ENCODE peak calls at places on chromosomes 12 and 14, in seven cellular contexts. P is omental fat pad, D is endothelial cell, A is Calu3, C is fibroblast of mammary gland, S is nephron progenitor cell, I is astrocyte of the cerebellum. U is an unnamed sample.

GRCh38 chr14:38790916-38791315 is 312.1 kb downstream of the SEC23A start:
- DNase-seq in D (no peak), P (no peak), S (no peak), A (no peak), I (no peak), C (no peak), U (no peak)

GRCh38 chr12:91239497-91239896 is 56.9 kb upstream of the DCN start:
- DNase-seq in I (no peak), P (no peak), D (no peak), C (no peak), A (no peak), S (no peak), U (no peak)

GRCh38 chr12:132248439-132249157 is 80.8 kb downstream of the GALNT9 start:
- DNase-seq in S (no peak), A (no peak), C (peak), D (no peak), I (no peak), P (no peak), U (no peak)

GRCh38 chr12:113005759-113006158 is 27.4 kb downstream of the OAS2 start:
- DNase-seq in A (peak), C (peak), I (no peak), D (peak), S (peak), P (no peak), U (no peak)

GRCh38 chr14:93967637-93968250 is 8.6 kb downstream of the ASB2 start:
- DNase-seq in P (no peak), I (no peak), S (no peak), C (no peak), D (no peak), A (no peak), U (no peak)

GRCh38 chr14:67722293-67722692 is 20.6 kb downstream of the RDH12 start:
- DNase-seq in D (no peak), A (no peak), P (no peak), S (peak), I (peak), C (peak), U (no peak)

GRCh38 chr14:93939304-93940229 is 12.4 kb downstream of the FAM181A start:
- DNase-seq in P (peak), A (peak), C (peak), I (no peak), D (peak), S (peak), U (peak)

GRCh38 chr12:9711664-9712063 is 21.2 kb downstream of the CLECL1 start:
- DNase-seq in S (no peak), I (no peak), A (no peak), D (no peak), P (no peak), C (no peak), U (no peak)

GRCh38 chr12:6987956-6988573 is 17.4 kb downstream of the EMG1 start:
- DNase-seq in S (no peak), A (no peak), I (no peak), D (no peak), P (no peak), C (no peak), U (peak)

GRCh38 chr12:113422030-113422900 is at the start of gene SDSL:
- DNase-seq in S (peak), P (peak), I (no peak), C (peak), D (no peak), A (peak), U (peak)

GRCh38 chr14:77838756-77839565 is 39.1 kb downstream of the ADCK1 start:
- DNase-seq in D (no peak), I (no peak), A (no peak), C (no peak), P (no peak), S (peak), U (no peak)

GRCh38 chr12:53479314-53479713 is 19.9 kb downstream of the MAP3K12 start:
- DNase-seq in P (no peak), C (no peak), I (no peak), A (no peak), D (no peak), S (no peak), U (no peak)

GRCh38 chr12:30953257-30953656 is 26.7 kb downstream of the TSPAN11 start:
- DNase-seq in S (no peak), I (no peak), D (no peak), A (no peak), P (no peak), C (no peak), U (no peak)

GRCh38 chr12:27896419-27896990 is 76.0 kb downstream of the PTHLH start:
- DNase-seq in D (no peak), C (no peak), S (no peak), I (no peak), P (no peak), A (no peak), U (no peak)

GRCh38 chr14:21034707-21035106 is at the start of gene RNASE13:
- DNase-seq in I (no peak), A (no peak), D (no peak), P (no peak), S (no peak), C (no peak), U (no peak)

GRCh38 chr14:55117816-55118441 is 11.1 kb upstream of the LGALS3 start:
- DNase-seq in I (peak), A (no peak), S (no peak), C (peak), P (no peak), D (no peak), U (no peak)

GRCh38 chr14:53715390-53715730 is 241.3 kb downstream of the BMP4 start:
- DNase-seq in P (no peak), I (peak), C (peak), A (peak), S (no peak), D (no peak), U (no peak)

GRCh38 chr14:68951051-68951797 is 27.9 kb downstream of the ACTN1 start:
- DNase-seq in S (no peak), P (peak), D (no peak), C (peak), I (peak), A (peak), U (no peak)

GRCh38 chr14:28952707-28953106 is 186.1 kb downstream of the FOXG1 start:
- DNase-seq in S (no peak), C (no peak), P (no peak), I (no peak), D (no peak), A (no peak), U (no peak)

GRCh38 chr12:61138381-61138759 is 1121.8 kb upstream of the USP15 start:
- DNase-seq in S (no peak), A (no peak), I (no peak), D (no peak), C (no peak), P (no peak), U (no peak)

GRCh38 chr14:61090432-61091216 is 109.6 kb downstream of the SLC38A6 start:
- DNase-seq in A (no peak), C (no peak), I (no peak), P (no peak), D (no peak), S (no peak), U (no peak)

GRCh38 chr12:33560653-33561208 is 121.1 kb upstream of the SYT10 start:
- DNase-seq in P (no peak), I (no peak), S (no peak), C (no peak), A (no peak), D (no peak), U (no peak)

GRCh38 chr12:44317651-44318126 is 481.8 kb downstream of the TMEM117 start:
- DNase-seq in I (peak), S (peak), C (peak), A (peak), P (no peak), D (no peak), U (peak)

GRCh38 chr12:3536096-3536875 is 45.3 kb downstream of the PRMT8 start:
- DNase-seq in P (no peak), A (no peak), C (no peak), I (no peak), S (no peak), D (no peak), U (no peak)

GRCh38 chr12:65364021-65364420 is 85.5 kb downstream of the MSRB3 start:
- DNase-seq in P (no peak), S (no peak), C (no peak), I (no peak), D (no peak), A (no peak), U (no peak)

GRCh38 chr12:93972411-93973208 is 175.8 kb upstream of the PLXNC1 start:
- DNase-seq in P (no peak), I (peak), D (no peak), S (no peak), A (no peak), C (peak), U (no peak)

GRCh38 chr12:1517007-1517406 is 77.4 kb downstream of the FBXL14 start:
- DNase-seq in C (peak), S (peak), I (peak), A (no peak), D (peak), P (no peak), U (no peak)

GRCh38 chr12:128823216-128823915 is 392 bp downstream of the SLC15A4 start:
- DNase-seq in A (peak), S (peak), C (no peak), D (peak), I (no peak), P (no peak), U (peak)

GRCh38 chr12:95443458-95443857 is 30.5 kb upstream of the METAP2 start:
- DNase-seq in I (no peak), P (no peak), C (no peak), A (no peak), S (no peak), D (no peak), U (no peak)

GRCh38 chr12:119301367-119301766 is 33.2 kb upstream of the CCDC60 start:
- DNase-seq in P (no peak), C (no peak), D (no peak), A (no peak), S (no peak), I (no peak), U (no peak)

GRCh38 chr12:53985900-53986685 is 1.1 kb downstream of the HOXC10 start:
- DNase-seq in D (no peak), S (no peak), C (no peak), A (peak), P (no peak), I (no peak), U (no peak)

GRCh38 chr12:61993734-61994345 is 266.4 kb upstream of the USP15 start:
- DNase-seq in S (peak), I (no peak), A (peak), P (no peak), C (peak), D (peak), U (no peak)

GRCh38 chr14:63214417-63215196 is 10.4 kb downstream of the RHOJ start:
- DNase-seq in A (no peak), D (no peak), P (no peak), I (no peak), S (no peak), C (no peak), U (no peak)

GRCh38 chr12:82299617-82300016 is 58.6 kb downstream of the CCDC59 start:
- DNase-seq in P (no peak), C (peak), I (peak), A (no peak), D (no peak), S (peak), U (no peak)

GRCh38 chr14:65496178-65496993 is 83.9 kb downstream of the FUT8 start:
- DNase-seq in A (no peak), S (no peak), D (no peak), C (peak), I (no peak), P (no peak), U (no peak)

GRCh38 chr14:65502676-65503124 is 90.2 kb downstream of the FUT8 start:
- DNase-seq in S (no peak), D (no peak), I (peak), C (peak), A (no peak), P (no peak), U (no peak)

GRCh38 chr14:65499138-65499537 is 86.6 kb downstream of the FUT8 start:
- DNase-seq in D (no peak), A (no peak), P (no peak), I (no peak), S (no peak), C (no peak), U (no peak)

GRCh38 chr14:65501328-65501727 is 88.8 kb downstream of the FUT8 start:
- DNase-seq in A (no peak), D (no peak), S (no peak), I (no peak), P (no peak), C (no peak), U (no peak)

GRCh38 chr14:65500075-65500474 is 87.5 kb downstream of the FUT8 start:
- DNase-seq in D (no peak), A (no peak), P (no peak), C (no peak), I (no peak), S (no peak), U (no peak)
- TF ChIP-seq CTCF in D (no peak), A (no peak), P (no peak), C (no peak), I (no peak), S (no peak), U (no peak)

DNA sequence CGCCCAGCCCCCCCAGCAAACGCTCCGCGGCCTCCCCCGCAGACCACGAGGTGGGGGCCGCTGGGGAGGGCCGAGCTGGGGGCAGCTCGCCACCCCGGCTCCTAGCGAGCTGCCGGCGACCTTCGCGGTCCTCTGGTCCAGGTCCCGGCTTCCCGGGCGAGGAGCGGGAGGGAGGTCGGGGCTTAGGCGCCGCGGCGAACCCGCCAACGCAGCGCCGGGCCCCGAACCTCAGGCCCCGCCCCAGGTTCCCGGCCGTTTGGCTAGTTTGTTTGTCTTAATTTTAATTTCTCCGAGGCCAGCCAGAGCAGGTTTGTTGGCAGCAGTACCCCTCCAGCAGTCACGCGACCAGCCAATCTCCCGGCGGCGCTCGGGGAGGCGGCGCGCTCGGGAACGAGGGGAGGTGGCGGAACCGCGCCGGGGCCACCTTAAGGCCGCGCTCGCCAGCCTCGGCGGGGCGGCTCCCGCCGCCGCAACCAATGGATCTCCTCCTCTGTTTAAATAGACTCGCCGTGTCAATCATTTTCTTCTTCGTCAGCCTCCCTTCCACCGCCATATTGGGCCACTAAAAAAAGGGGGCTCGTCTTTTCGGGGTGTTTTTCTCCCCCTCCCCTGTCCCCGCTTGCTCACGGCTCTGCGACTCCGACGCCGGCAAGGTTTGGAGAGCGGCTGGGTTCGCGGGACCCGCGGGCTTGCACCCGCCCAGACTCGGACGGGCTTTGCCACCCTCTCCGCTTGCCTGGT is at the start of gene CDKN1B:
- DNase-seq in P (no peak), D (peak), S (peak), C (peak), I (peak), A (peak), U (peak)
- TF ChIP-seq CTCF in P (no peak), D (no peak), S (no peak), C (no peak), I (no peak), A (no peak), U (no peak)

DNA sequence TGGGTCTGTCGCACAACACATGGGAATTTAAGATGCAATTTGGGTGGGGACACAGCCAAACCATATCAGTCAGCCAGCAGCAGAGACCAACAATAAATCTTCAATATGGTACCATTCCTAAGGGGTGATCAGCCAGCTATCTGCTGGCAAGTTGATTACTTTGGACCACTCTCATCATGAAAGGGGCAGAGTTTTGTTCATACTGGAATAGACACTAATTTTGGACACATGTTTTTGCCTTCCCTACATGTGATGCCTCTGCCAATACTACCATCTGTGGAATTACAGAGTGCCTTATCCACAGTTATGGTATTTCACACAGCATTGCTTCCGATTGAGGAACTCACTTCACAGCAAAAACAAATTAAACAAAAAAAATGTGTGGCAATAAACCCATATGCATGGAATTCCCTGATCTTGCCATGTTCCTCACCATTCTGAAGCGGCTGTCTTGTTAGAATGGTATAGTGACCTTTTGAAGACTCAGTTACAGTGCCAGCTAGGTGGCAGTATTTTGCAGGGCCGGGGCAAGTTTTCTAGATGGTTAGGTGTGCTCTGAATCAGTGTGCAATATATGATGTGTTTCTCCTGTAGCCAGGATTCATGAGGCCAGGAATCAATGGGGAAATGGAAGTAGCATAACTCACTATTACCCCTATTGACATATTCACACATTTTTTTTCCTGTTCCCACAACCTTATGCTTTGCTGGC is 179.0 kb upstream of the IGF1 start:
- DNase-seq in A (no peak), D (no peak), P (no peak), I (no peak), S (no peak), C (no peak), U (no peak)
- TF ChIP-seq CTCF in A (no peak), D (no peak), P (no peak), I (no peak), S (no peak), C (no peak), U (no peak)

DNA sequence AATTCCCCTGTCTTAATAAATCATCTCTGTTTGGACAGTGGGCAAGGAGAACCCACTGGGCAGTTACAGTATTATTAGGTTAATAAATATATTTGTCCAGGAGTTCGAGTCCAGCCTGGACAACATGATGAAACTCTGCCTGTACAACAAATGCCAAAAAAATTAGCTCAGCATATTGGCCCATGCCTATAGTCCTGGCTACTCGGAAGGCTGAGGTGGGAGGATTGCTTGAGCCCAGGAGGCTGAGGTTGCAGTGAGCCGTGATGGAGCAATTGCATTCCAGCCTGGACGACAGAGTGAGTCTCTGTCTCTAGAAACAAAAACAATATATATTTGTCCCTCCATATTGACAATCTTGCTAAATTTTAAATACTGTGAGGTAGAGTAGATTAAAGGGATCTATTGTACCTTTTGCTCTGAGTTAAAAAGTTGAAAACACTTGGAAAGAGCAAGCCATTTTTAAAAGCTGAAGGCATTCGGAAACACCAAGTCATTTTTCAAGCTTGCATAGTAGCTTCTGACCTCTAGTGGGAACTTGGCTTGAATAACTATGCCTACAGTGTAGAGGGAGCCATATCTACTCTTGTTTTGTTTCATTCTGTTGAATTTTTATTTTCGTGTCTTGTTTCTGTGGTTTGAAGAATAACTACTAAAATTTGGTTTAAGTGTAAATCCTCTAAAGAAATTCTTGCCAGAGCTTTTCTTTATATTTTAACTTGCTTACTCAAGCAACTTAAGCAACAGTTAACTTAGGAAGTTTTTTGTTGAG is 14.6 kb upstream of the EEA1 start:
- DNase-seq in D (no peak), S (no peak), P (no peak), I (no peak), C (peak), A (no peak), U (no peak)
- TF ChIP-seq CTCF in D (no peak), S (no peak), P (no peak), I (peak), C (peak), A (no peak), U (no peak)

GRCh38 chr14:59939828-59940227 is 19.9 kb downstream of the LRRC9 start:
- DNase-seq in S (no peak), D (no peak), I (no peak), A (no peak), C (no peak), P (no peak), U (no peak)

GRCh38 chr14:59944909-59945308 is 25.0 kb downstream of the LRRC9 start:
- DNase-seq in C (no peak), D (no peak), A (no peak), S (no peak), I (no peak), P (no peak), U (no peak)
- TF ChIP-seq CTCF in C (no peak), D (no peak), A (no peak), S (no peak), I (no peak), P (no peak), U (no peak)

DNA sequence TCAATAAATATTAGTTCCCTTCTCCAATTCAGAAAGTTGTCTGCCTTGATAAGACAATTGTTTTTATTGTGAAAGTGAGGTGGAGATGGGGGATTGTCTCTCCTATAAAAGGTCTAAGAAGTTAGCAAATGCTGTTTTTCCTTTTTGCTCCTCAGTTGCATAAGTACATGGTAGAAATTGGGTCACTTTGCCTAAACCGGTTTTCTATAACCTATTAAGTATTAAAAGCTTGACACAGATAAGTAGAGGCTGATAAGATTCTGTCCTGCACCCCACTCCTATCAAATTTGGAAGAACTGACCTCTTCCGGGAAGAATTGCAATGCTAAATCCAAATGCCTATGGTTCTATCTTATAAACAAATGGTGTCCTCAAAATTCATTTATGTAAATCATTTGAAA is 7.0 kb downstream of the SLCO1B1 start:
- DNase-seq in C (no peak), D (no peak), P (no peak), I (no peak), S (no peak), A (no peak), U (no peak)
- TF ChIP-seq CTCF in C (no peak), D (no peak), P (no peak), I (no peak), S (no peak), A (no peak), U (no peak)

GRCh38 chr12:77253321-77253720 is 188.0 kb upstream of the E2F7 start:
- DNase-seq in C (no peak), D (no peak), P (no peak), A (no peak), S (no peak), I (no peak), U (no peak)
- TF ChIP-seq CTCF in C (no peak), D (no peak), P (no peak), A (no peak), S (no peak), I (no peak), U (no peak)

GRCh38 chr12:8697476-8698131 is at the start of gene RIMKLB:
- DNase-seq in C (peak), S (peak), P (peak), A (peak), I (no peak), D (peak), U (peak)
- TF ChIP-seq CTCF in C (no peak), S (no peak), P (no peak), A (no peak), I (no peak), D (no peak), U (no peak)

U was measured in pancreas.